ENCODE peak calls at places on chromosomes 7 and 10, in six cellular contexts. One of them, this sample, is unnamed.

GRCh38 chr7:146074195-146074765 is 42.3 kb upstream of the CNTNAP2 start:
- DNase-seq in Peyer's patch: no peak
- DNase-seq in A549: no peak
- DNase-seq in HCT116: no peak
- DNase-seq in heart left ventricle: no peak
- DNase-seq in transverse colon: no peak
- DNase-seq in this sample: no peak

GRCh38 chr10:106920538-106920937 is 244.0 kb downstream of the SORCS1 start:
- DNase-seq in Peyer's patch: no peak
- DNase-seq in A549: no peak
- DNase-seq in HCT116: no peak
- DNase-seq in heart left ventricle: no peak
- DNase-seq in transverse colon: no peak
- DNase-seq in this sample: no peak

GRCh38 chr10:24503627-24504320 is 219.9 kb downstream of the ARHGAP21 start:
- DNase-seq in Peyer's patch: peak; percentile 72
- DNase-seq in A549: peak; percentile 34
- DNase-seq in HCT116: peak; percentile 48
- DNase-seq in heart left ventricle: no peak
- DNase-seq in transverse colon: peak; percentile 65
- DNase-seq in this sample: no peak

GRCh38 chr10:12768156-12768731 is 233.3 kb downstream of the CCDC3 start:
- DNase-seq in Peyer's patch: no peak
- DNase-seq in A549: no peak
- DNase-seq in HCT116: no peak
- DNase-seq in heart left ventricle: no peak
- DNase-seq in transverse colon: no peak
- DNase-seq in this sample: no peak

GRCh38 chr7:105178177-105178576 is 164.2 kb downstream of the KMT2E start:
- DNase-seq in Peyer's patch: no peak
- DNase-seq in A549: no peak
- DNase-seq in HCT116: no peak
- DNase-seq in heart left ventricle: no peak
- DNase-seq in transverse colon: no peak
- DNase-seq in this sample: no peak

GRCh38 chr7:7959979-7960670 is 8.5 kb upstream of the GLCCI1 start:
- DNase-seq in Peyer's patch: no peak
- DNase-seq in A549: no peak
- DNase-seq in HCT116: no peak
- DNase-seq in heart left ventricle: no peak
- DNase-seq in transverse colon: peak; percentile 32
- DNase-seq in this sample: no peak

GRCh38 chr10:130354976-130355795 is 219.0 kb downstream of the GLRX3 start:
- DNase-seq in Peyer's patch: no peak
- DNase-seq in A549: no peak
- DNase-seq in HCT116: no peak
- DNase-seq in heart left ventricle: no peak
- DNase-seq in transverse colon: no peak
- DNase-seq in this sample: no peak

GRCh38 chr10:11832042-11832441 is 8.9 kb downstream of the PROSER2 start:
- DNase-seq in Peyer's patch: no peak
- DNase-seq in A549: no peak
- DNase-seq in HCT116: no peak
- DNase-seq in heart left ventricle: no peak
- DNase-seq in transverse colon: no peak
- DNase-seq in this sample: no peak

GRCh38 chr10:34745244-34745643 is 69.9 kb downstream of the PARD3 start:
- DNase-seq in Peyer's patch: no peak
- DNase-seq in A549: no peak
- DNase-seq in HCT116: no peak
- DNase-seq in heart left ventricle: no peak
- DNase-seq in transverse colon: no peak
- DNase-seq in this sample: no peak

GRCh38 chr7:16210171-16210570 is 211.2 kb downstream of the CRPPA start:
- DNase-seq in Peyer's patch: no peak
- DNase-seq in A549: no peak
- DNase-seq in HCT116: no peak
- DNase-seq in heart left ventricle: no peak
- DNase-seq in transverse colon: no peak
- DNase-seq in this sample: no peak

GRCh38 chr10:89360153-89360552 is 17.7 kb upstream of the IFIT1B start:
- DNase-seq in Peyer's patch: no peak
- DNase-seq in A549: no peak
- DNase-seq in HCT116: no peak
- DNase-seq in heart left ventricle: no peak
- DNase-seq in transverse colon: no peak
- DNase-seq in this sample: no peak

GRCh38 chr10:61733358-61733940 is 70.7 kb downstream of the CABCOCO1 start:
- DNase-seq in Peyer's patch: no peak
- DNase-seq in A549: no peak
- DNase-seq in HCT116: peak; percentile 47
- DNase-seq in heart left ventricle: peak; percentile 10
- DNase-seq in transverse colon: no peak
- DNase-seq in this sample: no peak

GRCh38 chr10:32326680-32327363 is 20.1 kb downstream of the EPC1 start:
- DNase-seq in Peyer's patch: no peak
- DNase-seq in A549: no peak
- DNase-seq in HCT116: no peak
- DNase-seq in heart left ventricle: no peak
- DNase-seq in transverse colon: no peak
- DNase-seq in this sample: no peak

GRCh38 chr7:141387521-141388217 is 163.5 kb upstream of the AGK start:
- DNase-seq in Peyer's patch: no peak
- DNase-seq in A549: no peak
- DNase-seq in HCT116: no peak
- DNase-seq in heart left ventricle: no peak
- DNase-seq in transverse colon: no peak
- DNase-seq in this sample: peak; percentile 44

GRCh38 chr10:119667562-119668328 is 16.6 kb downstream of the BAG3 start:
- DNase-seq in Peyer's patch: no peak
- DNase-seq in A549: peak; percentile 92
- DNase-seq in HCT116: peak; percentile 87
- DNase-seq in heart left ventricle: peak; percentile 72
- DNase-seq in transverse colon: peak; percentile 33
- DNase-seq in this sample: peak; percentile 49

GRCh38 chr7:23802720-23803397 is 92.8 kb downstream of the STK31 start:
- DNase-seq in Peyer's patch: no peak
- DNase-seq in A549: no peak
- DNase-seq in HCT116: no peak
- DNase-seq in heart left ventricle: no peak
- DNase-seq in transverse colon: no peak
- DNase-seq in this sample: no peak

GRCh38 chr7:100444311-100445278 is 8.3 kb upstream of the PPP1R35 start:
- DNase-seq in Peyer's patch: peak; percentile 79
- DNase-seq in A549: no peak
- DNase-seq in HCT116: no peak
- DNase-seq in heart left ventricle: peak; percentile 60
- DNase-seq in transverse colon: peak; percentile 44
- DNase-seq in this sample: peak; percentile 57

GRCh38 chr7:32059289-32060045 is 10.7 kb downstream of the PDE1C start:
- DNase-seq in Peyer's patch: no peak
- DNase-seq in A549: no peak
- DNase-seq in HCT116: no peak
- DNase-seq in heart left ventricle: no peak
- DNase-seq in transverse colon: no peak
- DNase-seq in this sample: no peak

GRCh38 chr7:52352019-52352418 is 683.4 kb upstream of the POM121L12 start:
- DNase-seq in Peyer's patch: no peak
- DNase-seq in A549: no peak
- DNase-seq in HCT116: no peak
- DNase-seq in heart left ventricle: no peak
- DNase-seq in transverse colon: no peak
- DNase-seq in this sample: no peak

GRCh38 chr7:53642361-53642760 is 606.9 kb downstream of the POM121L12 start:
- DNase-seq in Peyer's patch: no peak
- DNase-seq in A549: no peak
- DNase-seq in HCT116: no peak
- DNase-seq in heart left ventricle: no peak
- DNase-seq in transverse colon: no peak
- DNase-seq in this sample: no peak

GRCh38 chr7:38215115-38215514 is 37.1 kb downstream of the STARD3NL start:
- DNase-seq in Peyer's patch: no peak
- DNase-seq in A549: no peak
- DNase-seq in HCT116: no peak
- DNase-seq in heart left ventricle: no peak
- DNase-seq in transverse colon: no peak
- DNase-seq in this sample: no peak

GRCh38 chr10:97234403-97234802 is 48.6 kb upstream of the SLIT1 start:
- DNase-seq in Peyer's patch: no peak
- DNase-seq in A549: peak; percentile 13
- DNase-seq in HCT116: peak; percentile 12
- DNase-seq in heart left ventricle: no peak
- DNase-seq in transverse colon: no peak
- DNase-seq in this sample: no peak

GRCh38 chr7:50270531-50271018 is 33.9 kb upstream of the IKZF1 start:
- DNase-seq in Peyer's patch: no peak
- DNase-seq in A549: no peak
- DNase-seq in HCT116: no peak
- DNase-seq in heart left ventricle: no peak
- DNase-seq in transverse colon: no peak
- DNase-seq in this sample: no peak

GRCh38 chr7:24216576-24217116 is 67.3 kb upstream of the NPY start:
- DNase-seq in Peyer's patch: no peak
- DNase-seq in A549: no peak
- DNase-seq in HCT116: no peak
- DNase-seq in heart left ventricle: no peak
- DNase-seq in transverse colon: no peak
- DNase-seq in this sample: no peak

GRCh38 chr7:123601530-123601929 is at the start of gene ASB15:
- DNase-seq in Peyer's patch: no peak
- DNase-seq in A549: no peak
- DNase-seq in HCT116: no peak
- DNase-seq in heart left ventricle: peak; percentile 50
- DNase-seq in transverse colon: no peak
- DNase-seq in this sample: no peak

GRCh38 chr7:17421941-17422340 is 123.5 kb downstream of the AHR start:
- DNase-seq in Peyer's patch: no peak
- DNase-seq in A549: no peak
- DNase-seq in HCT116: no peak
- DNase-seq in heart left ventricle: no peak
- DNase-seq in transverse colon: no peak
- DNase-seq in this sample: no peak

GRCh38 chr7:129617607-129618006 is 6.1 kb downstream of the NRF1 start:
- DNase-seq in Peyer's patch: no peak
- DNase-seq in A549: no peak
- DNase-seq in HCT116: no peak
- DNase-seq in heart left ventricle: no peak
- DNase-seq in transverse colon: no peak
- DNase-seq in this sample: no peak

GRCh38 chr10:125124907-125125306 is 35.5 kb downstream of the CTBP2 start:
- DNase-seq in Peyer's patch: peak; percentile 60
- DNase-seq in A549: no peak
- DNase-seq in HCT116: no peak
- DNase-seq in heart left ventricle: no peak
- DNase-seq in transverse colon: no peak
- DNase-seq in this sample: no peak

GRCh38 chr10:125122566-125122965 is 37.8 kb downstream of the CTBP2 start:
- DNase-seq in Peyer's patch: no peak
- DNase-seq in A549: no peak
- DNase-seq in HCT116: no peak
- DNase-seq in heart left ventricle: no peak
- DNase-seq in transverse colon: no peak
- DNase-seq in this sample: no peak

GRCh38 chr10:125125951-125126735 is 34.2 kb downstream of the CTBP2 start:
- DNase-seq in Peyer's patch: no peak
- DNase-seq in A549: no peak
- DNase-seq in HCT116: no peak
- DNase-seq in heart left ventricle: no peak
- DNase-seq in transverse colon: no peak
- DNase-seq in this sample: no peak

GRCh38 chr10:125123363-125124113 is 36.8 kb downstream of the CTBP2 start:
- DNase-seq in Peyer's patch: peak; percentile 91
- DNase-seq in A549: peak; percentile 98
- DNase-seq in HCT116: peak; percentile 96
- DNase-seq in heart left ventricle: peak; percentile 87
- DNase-seq in transverse colon: peak; percentile 90
- DNase-seq in this sample: no peak

GRCh38 chr10:125124114-125124486 is 36.3 kb downstream of the CTBP2 start:
- DNase-seq in Peyer's patch: no peak
- DNase-seq in A549: no peak
- DNase-seq in HCT116: no peak
- DNase-seq in heart left ventricle: no peak
- DNase-seq in transverse colon: no peak
- DNase-seq in this sample: no peak
- H3K4me3 ChIP-seq in Peyer's patch: peak overlapping the region; percentile 1
- H3K4me3 ChIP-seq in A549: no peak overlapping the region
- H3K4me3 ChIP-seq in HCT116: peak overlapping the region; percentile 0
- H3K4me3 ChIP-seq in heart left ventricle: peak overlapping the region; percentile 19
- H3K4me3 ChIP-seq in transverse colon: no peak overlapping the region
- H3K4me3 ChIP-seq in this sample: peak overlapping the region; percentile 19

GRCh38 chr10:75952093-75952492 is 520.7 kb downstream of the LRMDA start:
- DNase-seq in Peyer's patch: no peak
- DNase-seq in A549: no peak
- DNase-seq in HCT116: no peak
- DNase-seq in heart left ventricle: no peak
- DNase-seq in transverse colon: no peak
- DNase-seq in this sample: no peak
- TF ChIP-seq POLR2A in Peyer's patch: no peak
- TF ChIP-seq POLR2A in A549: no peak
- TF ChIP-seq POLR2A in HCT116: no peak
- TF ChIP-seq POLR2A in heart left ventricle: no peak
- TF ChIP-seq POLR2A in transverse colon: no peak
- TF ChIP-seq POLR2A in this sample: no peak

GRCh38 chr10:77313066-77313750 is 324.4 kb downstream of the KCNMA1 start:
- DNase-seq in Peyer's patch: no peak
- DNase-seq in A549: no peak
- DNase-seq in HCT116: no peak
- DNase-seq in heart left ventricle: no peak
- DNase-seq in transverse colon: no peak
- DNase-seq in this sample: no peak
- H3K4me3 ChIP-seq in Peyer's patch: no peak overlapping the region
- H3K4me3 ChIP-seq in A549: no peak overlapping the region
- H3K4me3 ChIP-seq in HCT116: no peak overlapping the region
- H3K4me3 ChIP-seq in heart left ventricle: no peak overlapping the region
- H3K4me3 ChIP-seq in transverse colon: no peak overlapping the region
- H3K4me3 ChIP-seq in this sample: no peak overlapping the region

DNA sequence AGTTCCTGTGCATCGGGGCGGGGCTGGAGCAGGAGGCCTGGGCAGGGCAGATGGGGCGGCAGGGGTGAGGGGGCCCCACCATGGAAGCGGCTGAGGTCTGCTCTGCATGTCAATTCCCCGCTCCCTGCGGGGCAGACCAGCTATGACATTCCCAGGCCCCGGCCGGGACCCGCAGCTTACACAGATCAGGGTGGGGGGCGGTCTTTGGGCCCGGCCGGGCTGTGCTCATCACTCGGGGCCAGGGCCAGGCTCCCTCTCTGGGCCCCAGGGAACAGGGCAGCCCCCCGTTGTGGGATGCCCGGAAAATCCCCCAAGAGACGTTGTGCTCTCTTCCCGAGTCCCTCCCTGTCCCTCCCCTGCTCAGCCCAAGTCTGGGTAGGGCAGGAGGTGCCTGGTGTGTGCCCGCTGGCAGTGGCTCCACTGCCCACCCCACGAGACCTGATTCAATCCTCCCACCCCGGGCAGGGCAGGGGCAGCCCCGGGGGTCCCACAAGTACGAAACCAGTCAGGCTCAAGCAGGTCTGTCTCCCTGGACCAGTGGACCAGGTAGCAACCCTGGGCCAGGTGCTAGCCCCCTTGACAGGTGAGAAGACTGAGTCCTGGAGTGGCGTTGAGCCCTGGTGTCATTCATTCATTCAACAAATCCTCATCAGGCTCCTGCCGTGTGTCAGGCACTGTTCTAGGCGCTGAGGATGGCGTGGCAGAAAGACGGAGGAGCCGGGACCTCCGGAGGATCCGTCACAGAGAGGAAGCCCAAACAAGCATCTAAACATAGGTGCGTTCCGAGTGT is 29.0 kb downstream of the MICALL2 start:
- DNase-seq in Peyer's patch: no peak
- DNase-seq in A549: no peak
- DNase-seq in HCT116: no peak
- DNase-seq in heart left ventricle: no peak
- DNase-seq in transverse colon: no peak
- DNase-seq in this sample: no peak
- TF ChIP-seq POLR2A in Peyer's patch: no peak
- TF ChIP-seq POLR2A in A549: no peak
- TF ChIP-seq POLR2A in HCT116: no peak
- TF ChIP-seq POLR2A in heart left ventricle: no peak
- TF ChIP-seq POLR2A in transverse colon: no peak
- TF ChIP-seq POLR2A in this sample: no peak